ENCODE peak calls at places on chromosomes 16 and 17, in four cellular contexts. A, B, X and M are unnamed samples.

GRCh38 chr16:50195276-50195675 is 42.2 kb downstream of the TENT4B start:
- DNase-seq in X (no peak), B (no peak), A (no peak), M (peak)

GRCh38 chr16:56425439-56425832 is at the start of gene AMFR:
- DNase-seq in A (no peak), X (peak), B (peak), M (peak)

GRCh38 chr17:74773871-74774286 is 2.3 kb downstream of the NAT9 start:
- DNase-seq in A (no peak), X (peak), B (no peak), M (peak)

GRCh38 chr17:28955408-28955807 is 4.1 kb upstream of the PHF12 start:
- DNase-seq in B (no peak), X (no peak), A (no peak), M (no peak)

GRCh38 chr16:78381060-78381459 is 281.6 kb downstream of the WWOX start:
- DNase-seq in B (no peak), X (no peak), A (no peak), M (no peak)

GRCh38 chr16:57118461-57119084 is 26.2 kb downstream of the CPNE2 start:
- DNase-seq in B (no peak), X (no peak), A (no peak), M (no peak)

GRCh38 chr17:51805765-51806164 is 352.7 kb downstream of the CA10 start:
- DNase-seq in A (no peak), B (no peak), X (no peak), M (no peak)

GRCh38 chr17:4536742-4537411 is 18.3 kb downstream of the MYBBP1A start:
- DNase-seq in X (no peak), A (no peak), B (no peak), M (peak)

GRCh38 chr17:44733753-44734152 is 25.0 kb upstream of the ADAM11 start:
- DNase-seq in B (peak), A (no peak), X (peak), M (no peak)

GRCh38 chr16:77169650-77170236 is 21.2 kb upstream of the MON1B start:
- DNase-seq in B (peak), X (peak), A (no peak), M (peak)

GRCh38 chr16:80622007-80622406 is 81.2 kb downstream of the DYNLRB2 start:
- DNase-seq in B (no peak), X (no peak), A (no peak), M (no peak)

GRCh38 chr17:31854672-31855071 is 4.4 kb downstream of the COPRS start:
- DNase-seq in A (no peak), X (no peak), B (no peak), M (no peak)

GRCh38 chr16:89174055-89174827 is 2.7 kb downstream of the CDH15 start:
- DNase-seq in X (no peak), A (no peak), B (peak), M (no peak)

GRCh38 chr17:44351961-44352921 is 7.1 kb downstream of the GRN start:
- DNase-seq in X (no peak), B (no peak), A (no peak), M (no peak)

DNA sequence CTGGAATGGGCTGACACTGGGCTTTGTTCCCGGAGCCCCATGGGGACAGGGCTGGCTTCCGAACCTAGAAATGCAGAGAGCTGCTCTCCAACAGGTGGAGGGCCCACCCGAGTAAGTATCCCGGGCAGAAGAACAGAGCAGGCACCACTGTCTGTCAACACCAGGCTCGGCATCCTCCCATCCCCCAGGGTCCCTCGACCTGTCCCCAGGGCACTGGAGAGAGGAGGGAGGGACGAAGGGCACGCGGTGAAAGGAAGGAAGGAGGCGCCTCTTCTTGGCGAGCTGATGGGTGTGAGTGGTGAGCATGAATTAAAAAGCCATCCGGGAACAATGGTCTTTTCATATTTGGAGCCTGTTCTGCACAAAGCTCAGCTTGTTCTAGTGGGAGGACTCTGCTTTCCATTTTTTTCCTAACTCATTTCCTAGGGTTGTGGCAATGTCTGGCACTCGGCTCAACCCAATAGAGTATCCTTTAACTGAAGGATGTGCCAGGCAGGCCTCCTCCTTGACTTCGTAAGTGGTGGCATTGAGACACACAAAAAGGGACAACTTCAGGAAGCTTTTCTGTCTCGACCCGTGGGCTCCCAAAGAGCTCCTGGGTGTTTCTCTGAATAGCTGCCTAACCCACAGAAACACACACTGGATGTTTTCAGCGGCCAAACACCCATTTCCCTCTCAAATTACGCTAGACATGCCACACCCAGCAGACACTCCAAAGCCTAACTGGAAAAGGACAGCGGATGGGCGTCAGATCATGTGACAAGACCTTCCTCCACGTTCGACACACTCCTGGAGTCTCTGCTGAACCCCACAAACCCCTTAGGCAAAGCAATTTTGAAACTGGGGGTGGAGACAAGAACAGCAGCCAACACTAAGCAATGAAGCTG is 47.7 kb downstream of the ZFHX3 start:
- DNase-seq in X (peak), A (no peak), B (no peak), M (no peak)
- H3K9ac ChIP-seq in X (peak), A (no peak), B (no peak), M (no peak)

GRCh38 chr17:49482144-49482817 is 12.8 kb upstream of the NGFR start:
- DNase-seq in B (peak), X (no peak), A (no peak), M (peak)
- TF ChIP-seq USF2 in B (no peak), X (no peak), A (no peak), M (no peak)

GRCh38 chr17:65850486-65850885 is 289.0 kb upstream of the AXIN2 start:
- DNase-seq in A (peak), B (no peak), X (no peak), M (peak)
- TF ChIP-seq BHLHE40 in A (no peak), B (no peak), X (no peak), M (no peak)

GRCh38 chr17:6639651-6640535 is 618 bp downstream of the KIAA0753 start:
- DNase-seq in X (no peak), B (no peak), A (no peak), M (peak)
- H3K9ac ChIP-seq in X (peak), B (peak), A (peak), M (peak)

GRCh38 chr16:70576431-70577255 is 53.0 kb downstream of the SF3B3 start:
- DNase-seq in X (peak), B (peak), A (peak), M (peak)
- TF ChIP-seq USF2 in X (no peak), B (no peak), A (no peak), M (peak)